ENCODE peak calls at places on chromosomes 1 and 21, in seven cellular contexts. M is K562, F is NCI-H510A treated with DMSO at 0.1 percent for 48 hours, Z is adrenal gland, G is erythroblast, S is neural progenitor cell, H is left ventricle myocardium superior. X is an unnamed sample.

GRCh38 chr1:158019177-158019868 is 25.9 kb downstream of the KIRREL1 start:
- DNase-seq in M (no peak), F (no peak), Z (peak), G (no peak), S (peak), H (no peak), X (no peak)

GRCh38 chr1:172906778-172907592 is 143.8 kb downstream of the TNFSF18 start:
- DNase-seq in M (peak), F (no peak), Z (peak), G (peak), S (no peak), H (no peak), X (peak)

GRCh38 chr21:34282223-34282622 is 81.6 kb upstream of the KCNE2 start:
- DNase-seq in M (no peak), F (no peak), Z (no peak), G (no peak), S (no peak), H (no peak), X (peak)

GRCh38 chr21:29219165-29219770 is 79.5 kb upstream of the BACH1 start:
- DNase-seq in M (no peak), F (peak), Z (no peak), G (no peak), S (no peak), H (no peak), X (peak)

GRCh38 chr1:11778336-11778735 is 16.3 kb downstream of the C1orf167 start:
- DNase-seq in M (no peak), F (no peak), Z (no peak), G (no peak), S (no peak), H (no peak), X (no peak)

GRCh38 chr1:27544818-27545612 is 55.0 kb upstream of the WASF2 start:
- DNase-seq in M (no peak), F (no peak), Z (peak), G (no peak), S (no peak), H (peak), X (no peak)

GRCh38 chr1:84998642-84999280 is 1.8 kb upstream of the MCOLN2 start:
- DNase-seq in M (no peak), F (no peak), Z (no peak), G (no peak), S (peak), H (no peak), X (no peak)

GRCh38 chr1:242178924-242179708 is 180.2 kb upstream of the MAP1LC3C start:
- DNase-seq in M (no peak), F (no peak), Z (no peak), G (no peak), S (no peak), H (no peak), X (no peak)

GRCh38 chr1:156945881-156946661 is 25.6 kb downstream of the LRRC71 start:
- DNase-seq in M (no peak), F (no peak), Z (no peak), G (peak), S (no peak), H (no peak), X (no peak)

GRCh38 chr1:99936071-99936470 is 33.7 kb upstream of the SLC35A3 start:
- DNase-seq in M (no peak), F (no peak), Z (no peak), G (no peak), S (no peak), H (no peak), X (no peak)

GRCh38 chr1:85464497-85465098 is 361 bp downstream of the DDAH1 start:
- DNase-seq in M (no peak), F (peak), Z (peak), G (peak), S (peak), H (peak), X (peak)

GRCh38 chr1:111190931-111191451 is 9.5 kb downstream of the DENND2D start:
- DNase-seq in M (no peak), F (no peak), Z (no peak), G (no peak), S (no peak), H (no peak), X (no peak)

GRCh38 chr1:223825767-223826461 is 19.8 kb downstream of the TP53BP2 start:
- DNase-seq in M (no peak), F (no peak), Z (no peak), G (no peak), S (no peak), H (no peak), X (no peak)

GRCh38 chr1:46342084-46342656 is 1.6 kb downstream of the NSUN4 start:
- DNase-seq in M (peak), F (no peak), Z (no peak), G (peak), S (peak), H (no peak), X (no peak)

GRCh38 chr1:209870151-209870831 is 42.5 kb downstream of the UTP25 start:
- DNase-seq in M (no peak), F (no peak), Z (no peak), G (no peak), S (no peak), H (no peak), X (no peak)

GRCh38 chr1:109912873-109913272 is 2.2 kb downstream of the CSF1 start:
- DNase-seq in M (no peak), F (no peak), Z (no peak), G (no peak), S (no peak), H (no peak), X (no peak)

GRCh38 chr1:202107321-202107761 is 15.4 kb upstream of the GPR37L1 start:
- DNase-seq in M (no peak), F (peak), Z (peak), G (no peak), S (no peak), H (peak), X (peak)

GRCh38 chr1:27430903-27431653 is 38.7 kb downstream of the GPR3 start:
- DNase-seq in M (no peak), F (no peak), Z (peak), G (peak), S (no peak), H (no peak), X (no peak)

GRCh38 chr1:223429821-223430220 is 36.6 kb downstream of the CCDC185 start:
- DNase-seq in M (no peak), F (no peak), Z (no peak), G (no peak), S (no peak), H (no peak), X (no peak)

GRCh38 chr1:54108156-54108555 is 44.6 kb downstream of the CDCP2 start:
- DNase-seq in M (peak), F (no peak), Z (no peak), G (peak), S (no peak), H (no peak), X (no peak)

GRCh38 chr21:46039891-46040660 is 57.8 kb upstream of the COL6A2 start:
- DNase-seq in M (no peak), F (no peak), Z (no peak), G (no peak), S (no peak), H (no peak), X (no peak)

GRCh38 chr1:109535481-109535880 is 4.2 kb upstream of the GPR61 start:
- DNase-seq in M (no peak), F (no peak), Z (no peak), G (no peak), S (no peak), H (no peak), X (no peak)

GRCh38 chr1:44031051-44031899 is at the start of gene SLC6A9:
- DNase-seq in M (peak), F (peak), Z (peak), G (peak), S (peak), H (peak), X (peak)

GRCh38 chr1:20138961-20139550 is at the start of gene PLA2G2F:
- DNase-seq in M (no peak), F (no peak), Z (no peak), G (no peak), S (no peak), H (no peak), X (no peak)

GRCh38 chr1:209805875-209806760 is at the start of gene IRF6:
- DNase-seq in M (peak), F (peak), Z (peak), G (peak), S (peak), H (peak), X (peak)

GRCh38 chr1:116078699-116079223 is 32.4 kb upstream of the MAB21L3 start:
- DNase-seq in M (no peak), F (no peak), Z (no peak), G (no peak), S (no peak), H (no peak), X (no peak)

GRCh38 chr1:6614019-6614952 is 755 bp downstream of the PHF13 start:
- DNase-seq in M (peak), F (no peak), Z (peak), G (peak), S (peak), H (peak), X (peak)

GRCh38 chr1:61749574-61749973 is 7.3 kb downstream of the PATJ start:
- DNase-seq in M (no peak), F (no peak), Z (no peak), G (no peak), S (no peak), H (no peak), X (no peak)

GRCh38 chr1:209733409-209734192 is 22.3 kb upstream of the TRAF3IP3 start:
- DNase-seq in M (no peak), F (no peak), Z (no peak), G (no peak), S (no peak), H (no peak), X (no peak)

GRCh38 chr1:44417351-44418021 is 12.4 kb downstream of the RNF220 start:
- DNase-seq in M (no peak), F (peak), Z (no peak), G (peak), S (peak), H (peak), X (peak)

GRCh38 chr21:45970674-45971486 is 10.7 kb upstream of the COL6A1 start:
- DNase-seq in M (peak), F (no peak), Z (peak), G (peak), S (peak), H (peak), X (peak)

GRCh38 chr1:218479436-218480115 is 134.4 kb downstream of the TGFB2 start:
- DNase-seq in M (no peak), F (no peak), Z (no peak), G (no peak), S (no peak), H (no peak), X (peak)

GRCh38 chr1:46202975-46203737 is at the start of gene LURAP1:
- DNase-seq in M (peak), F (peak), Z (peak), G (peak), S (peak), H (peak), X (peak)

GRCh38 chr21:45313682-45314081 is 26.0 kb upstream of the POFUT2 start:
- DNase-seq in M (no peak), F (no peak), Z (no peak), G (no peak), S (no peak), H (no peak), X (no peak)

GRCh38 chr1:11925938-11926292 is 312 bp downstream of the KIAA2013 start:
- DNase-seq in M (peak), F (no peak), Z (no peak), G (peak), S (no peak), H (peak), X (no peak)

X was measured in DMS53.